ENCODE peak calls at places on chromosomes 3 and 15, in seven cellular contexts. W, J, M, S, Y, X and R are unnamed samples.

GRCh38 chr3:196207833-196208607 is 3.2 kb downstream of the ZDHHC19 start:
- DNase-seq in W (peak; percentile 89), M (peak; percentile 75), J (peak; percentile 29), X (no peak), S (peak; percentile 46), Y (no peak), R (no peak)

GRCh38 chr3:129078510-129078909 is 17.9 kb downstream of the GP9 start:
- DNase-seq in X (no peak), J (no peak), Y (no peak), W (no peak), M (no peak), S (no peak), R (no peak)

GRCh38 chr3:108041253-108041652 is 49.6 kb downstream of the CD47 start:
- DNase-seq in W (no peak), X (no peak), M (no peak), Y (no peak), S (no peak), J (no peak), R (no peak)

GRCh38 chr15:65612616-65612946 is 1.6 kb upstream of the INTS14 start:
- DNase-seq in W (no peak), Y (peak; percentile 21), M (no peak), J (no peak), S (no peak), X (no peak), R (no peak)

GRCh38 chr15:65883571-65883970 is 14.3 kb downstream of the RAB11A start:
- DNase-seq in X (no peak), S (no peak), M (no peak), Y (no peak), W (no peak), J (no peak), R (no peak)

GRCh38 chr15:82047493-82048446 is 2.0 kb upstream of the MEX3B start:
- DNase-seq in M (no peak), S (no peak), J (peak; percentile 50), W (peak; percentile 9), X (no peak), Y (peak; percentile 32), R (no peak)

GRCh38 chr3:105676621-105677300 is 192.1 kb downstream of the CBLB start:
- DNase-seq in M (no peak), S (no peak), Y (no peak), J (no peak), X (no peak), W (no peak), R (no peak)

GRCh38 chr3:52705688-52706686 is at the start of the genes GLT8D1 and SPCS1:
- DNase-seq in J (peak; percentile 90), Y (peak; percentile 79), W (peak; percentile 78), X (peak; percentile 88), S (peak; percentile 79), M (peak; percentile 88), R (peak; percentile 87)

GRCh38 chr3:73461582-73461981 is 163.2 kb downstream of the PDZRN3 start:
- DNase-seq in M (no peak), Y (peak; percentile 72), X (no peak), S (no peak), J (peak; percentile 59), W (no peak), R (no peak)

GRCh38 chr3:127049390-127049789 is 66.5 kb downstream of the PLXNA1 start:
- DNase-seq in W (no peak), X (no peak), J (no peak), Y (no peak), S (no peak), M (no peak), R (no peak)

GRCh38 chr3:14507345-14507741 is 32.8 kb downstream of the GRIP2 start:
- DNase-seq in X (no peak), Y (no peak), J (no peak), S (no peak), M (no peak), W (no peak), R (no peak)

GRCh38 chr3:72462611-72463011 is 385.6 kb downstream of the SHQ1 start:
- DNase-seq in W (no peak), S (no peak), J (peak; percentile 27), M (no peak), Y (no peak), X (no peak), R (no peak)

DNA sequence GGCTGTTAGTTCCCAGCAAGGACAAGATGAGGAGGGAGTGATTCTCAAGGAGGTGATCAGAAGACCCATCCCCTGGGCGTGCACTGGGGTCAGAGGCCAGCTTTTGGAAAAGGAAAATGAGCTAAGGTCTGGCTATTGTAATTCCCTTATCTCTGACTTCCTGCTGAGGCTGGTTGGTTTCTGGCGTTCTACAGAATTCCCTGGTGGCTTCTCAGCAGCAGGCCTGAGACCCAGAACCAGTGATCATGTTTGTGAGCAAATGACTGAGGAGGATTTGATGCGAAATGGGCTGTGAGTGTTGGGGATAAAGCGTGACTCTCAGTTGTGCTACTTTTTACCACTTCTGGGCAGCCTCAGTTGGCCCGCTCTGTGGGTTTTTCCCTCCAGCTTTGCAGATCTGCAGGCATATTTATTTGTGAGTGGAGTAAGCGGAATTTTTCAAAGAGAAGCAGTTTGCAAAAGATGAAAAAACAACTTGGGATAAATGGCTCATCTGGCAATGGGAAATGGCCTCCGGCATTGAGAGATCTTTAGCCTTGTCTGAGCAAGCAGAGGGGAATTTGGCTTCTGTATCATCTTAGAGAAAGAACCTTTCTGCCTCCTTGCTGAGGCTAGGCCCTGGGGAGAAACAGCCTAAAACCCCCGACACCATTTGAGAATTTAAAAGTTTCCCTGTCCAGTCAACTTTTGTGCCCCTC is 102.7 kb downstream of the SLCO3A1 start:
- DNase-seq in J (peak; percentile 74), S (no peak), Y (peak; percentile 35), X (no peak), M (no peak), W (peak; percentile 62), R (no peak)
- H3K27ac ChIP-seq in J (peak overlapping the region; percentile 88), S (no peak overlapping the region), Y (no peak overlapping the region), X (peak overlapping the region; percentile 51), M (no peak overlapping the region), W (peak overlapping the region; percentile 91), R (no peak overlapping the region)

GRCh38 chr3:41202834-41203345 is 3.6 kb downstream of the CTNNB1 start:
- DNase-seq in S (no peak), W (peak; percentile 26), X (no peak), M (no peak), Y (peak; percentile 61), J (peak; percentile 73), R (no peak)
- H3K27ac ChIP-seq in S (no peak overlapping the region), W (no peak overlapping the region), X (no peak overlapping the region), M (no peak overlapping the region), Y (no peak overlapping the region), J (no peak overlapping the region), R (no peak overlapping the region)

GRCh38 chr15:29475096-29475495 is 205.5 kb upstream of the NSMCE3 start:
- DNase-seq in J (no peak), Y (no peak), M (no peak), W (no peak), S (no peak), X (no peak), R (no peak)

GRCh38 chr15:29473621-29474105 is 204.0 kb upstream of the NSMCE3 start:
- DNase-seq in M (no peak), X (no peak), Y (no peak), W (no peak), S (no peak), J (no peak), R (no peak)

GRCh38 chr15:29471757-29472156 is 202.1 kb upstream of the NSMCE3 start:
- DNase-seq in W (no peak), Y (no peak), M (no peak), X (no peak), J (no peak), S (no peak), R (no peak)

GRCh38 chr15:29471306-29471705 is 201.7 kb upstream of the NSMCE3 start:
- DNase-seq in S (no peak), X (no peak), Y (no peak), M (no peak), J (no peak), W (no peak), R (no peak)

GRCh38 chr15:29472901-29473423 is 203.3 kb upstream of the NSMCE3 start:
- DNase-seq in J (no peak), W (no peak), M (no peak), S (no peak), X (no peak), Y (no peak), R (no peak)
- H3K27ac ChIP-seq in J (no peak overlapping the region), W (no peak overlapping the region), M (no peak overlapping the region), S (no peak overlapping the region), X (no peak overlapping the region), Y (no peak overlapping the region), R (no peak overlapping the region)

DNA sequence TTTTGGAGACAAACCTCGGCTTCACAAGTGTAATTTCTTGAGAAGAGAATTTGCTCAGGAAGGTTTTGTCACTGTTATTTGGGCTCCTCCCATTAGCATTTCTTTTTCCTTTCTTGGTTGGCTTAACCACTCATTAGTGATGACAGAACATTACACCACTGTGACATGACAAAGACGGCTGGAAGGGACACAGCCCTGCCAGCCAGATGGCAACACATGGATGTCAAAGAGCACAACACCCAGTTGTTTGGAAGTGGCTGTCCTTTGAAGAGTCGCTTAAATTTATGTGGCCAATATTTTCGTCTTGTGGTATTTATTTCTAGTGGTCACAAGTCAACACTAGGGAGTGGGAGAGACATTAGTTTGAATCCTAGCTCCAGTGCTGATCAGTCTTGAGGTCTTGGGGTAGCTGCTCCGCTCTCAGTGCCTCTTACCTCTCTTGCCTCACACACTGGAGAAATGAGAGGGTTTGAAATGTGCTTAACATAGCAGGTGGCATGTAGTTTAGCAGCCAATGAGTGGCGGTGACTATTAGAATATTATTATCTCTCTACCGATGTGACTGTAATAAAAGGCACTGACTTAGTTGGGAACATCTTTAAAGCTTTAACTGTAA is 92.8 kb downstream of the FRMD4B start:
- DNase-seq in M (no peak), S (no peak), W (no peak), Y (no peak), J (no peak), X (no peak), R (no peak)
- H3K27ac ChIP-seq in M (no peak overlapping the region), S (no peak overlapping the region), W (peak overlapping the region; percentile 83), Y (no peak overlapping the region), J (peak overlapping the region; percentile 90), X (peak overlapping the region; percentile 44), R (no peak overlapping the region)

GRCh38 chr15:73754461-73754860 is 1.3 kb upstream of the INSYN1 start:
- DNase-seq in W (no peak), X (no peak), M (no peak), Y (no peak), J (no peak), S (no peak), R (no peak)

GRCh38 chr15:73755481-73755880 is 2.3 kb upstream of the INSYN1 start:
- DNase-seq in Y (no peak), S (no peak), X (no peak), W (no peak), J (no peak), M (no peak), R (no peak)

GRCh38 chr15:73752817-73753214 is 335 bp downstream of the INSYN1 start:
- DNase-seq in M (no peak), J (peak; percentile 47), S (no peak), Y (no peak), W (peak; percentile 27), X (no peak), R (no peak)

GRCh38 chr15:73751896-73752816 is 995 bp downstream of the INSYN1 start:
- DNase-seq in M (no peak), Y (no peak), S (no peak), W (no peak), J (no peak), X (no peak), R (no peak)

GRCh38 chr15:73753250-73754130 is at the start of gene INSYN1:
- DNase-seq in S (no peak), M (no peak), Y (no peak), X (peak; percentile 29), J (peak; percentile 69), W (peak; percentile 36), R (no peak)
- H3K27ac ChIP-seq in S (no peak within 1 kb of the TSS), M (no peak within 1 kb of the TSS), Y (no peak within 1 kb of the TSS), X (peak within 1 kb of the TSS; percentile 17), J (no peak within 1 kb of the TSS), W (no peak within 1 kb of the TSS), R (no peak within 1 kb of the TSS)